ENCODE peak calls at places on chromosomes 13 and 19, in four cellular contexts. D is H1, M is HCT116, E is HepG2. A is an unnamed sample.
A peak's percentile ranks its signal among the peaks of the same experiment; 100 is the strongest.

GRCh38 chr13:43979492-43979891 is 99.8 kb downstream of the LACC1 start:
- DNase-seq in D (no peak), M (no peak), E (no peak), A (no peak)

GRCh38 chr19:8174706-8175105 is 25.3 kb upstream of the FBN3 start:
- DNase-seq in D (no peak), M (no peak), E (no peak), A (no peak)

GRCh38 chr19:934865-935422 is 9.1 kb downstream of the ARID3A start:
- DNase-seq in D (no peak), M (no peak), E (peak; percentile 88), A (no peak)

GRCh38 chr19:28727133-28727834 is 485.7 kb downstream of the UQCRFS1 start:
- DNase-seq in D (peak; percentile 43), M (no peak), E (no peak), A (peak; percentile 93)

GRCh38 chr19:35787227-35787799 is 11.9 kb downstream of the ARHGAP33 start:
- DNase-seq in D (no peak), M (no peak), E (no peak), A (no peak)

GRCh38 chr13:68976287-68976686 is 1131.3 kb upstream of the ATXN8OS start:
- DNase-seq in D (no peak), M (no peak), E (no peak), A (no peak)

GRCh38 chr19:6402834-6403608 is 10.1 kb upstream of the GTF2F1 start:
- DNase-seq in D (no peak), M (no peak), E (peak; percentile 58), A (peak; percentile 4)

GRCh38 chr19:335486-336066 is 9.0 kb downstream of the MIER2 start:
- DNase-seq in D (no peak), M (no peak), E (no peak), A (no peak)

GRCh38 chr19:14160017-14160703 is 23.8 kb upstream of the ASF1B start:
- DNase-seq in D (no peak), M (no peak), E (no peak), A (no peak)

GRCh38 chr13:31638577-31638976 is 100.7 kb upstream of the RXFP2 start:
- DNase-seq in D (no peak), M (no peak), E (no peak), A (no peak)

GRCh38 chr13:110371550-110372465 is 64.7 kb downstream of the COL4A2 start:
- DNase-seq in D (no peak), M (no peak), E (no peak), A (no peak)

GRCh38 chr19:29708553-29709439 is 6.3 kb downstream of the C19orf12 start:
- DNase-seq in D (no peak), M (no peak), E (peak; percentile 79), A (no peak)

GRCh38 chr13:33262554-33262953 is 23.0 kb downstream of the STARD13 start:
- DNase-seq in D (no peak), M (no peak), E (peak; percentile 34), A (no peak)

GRCh38 chr19:4224470-4224869 is 4.9 kb upstream of the EBI3 start:
- DNase-seq in D (no peak), M (no peak), E (no peak), A (peak; percentile 33)

GRCh38 chr19:35882074-35882832 is 13.9 kb downstream of the APLP1 start:
- DNase-seq in D (no peak), M (peak; percentile 67), E (peak; percentile 64), A (peak; percentile 46)

GRCh38 chr19:7932930-7933300 is 7.0 kb upstream of the CTXN1 start:
- DNase-seq in D (no peak), M (no peak), E (no peak), A (no peak)

GRCh38 chr19:16188521-16188920 is 3.3 kb downstream of the FAM32A start:
- DNase-seq in D (no peak), M (no peak), E (no peak), A (no peak)

GRCh38 chr19:31461814-31462539 is 112.7 kb upstream of the TSHZ3 start:
- DNase-seq in D (no peak), M (no peak), E (no peak), A (no peak)

GRCh38 chr13:99406799-99407201 is 94.5 kb upstream of the TM9SF2 start:
- DNase-seq in D (no peak), M (no peak), E (no peak), A (no peak)

GRCh38 chr13:112928958-112929777 is 39.8 kb upstream of the MCF2L start:
- DNase-seq in D (no peak), M (no peak), E (peak; percentile 78), A (no peak)

GRCh38 chr19:1235625-1236538 is 1.9 kb downstream of the CBARP start:
- DNase-seq in D (no peak), M (no peak), E (no peak), A (no peak)

GRCh38 chr13:44710576-44710975 is 134.4 kb upstream of the TSC22D1 start:
- DNase-seq in D (no peak), M (peak; percentile 73), E (no peak), A (no peak)

GRCh38 chr13:26628706-26629105 is 71.2 kb downstream of the WASF3 start:
- DNase-seq in D (no peak), M (no peak), E (peak; percentile 28), A (no peak)

GRCh38 chr13:107258599-107259187 is 690.8 kb upstream of the ARGLU1 start:
- DNase-seq in D (no peak), M (no peak), E (no peak), A (no peak)

GRCh38 chr19:1884719-1885334 is 469 bp downstream of the ABHD17A start:
- DNase-seq in D (no peak), M (no peak), E (no peak), A (no peak)

GRCh38 chr19:15154002-15154612 is 46.7 kb downstream of the NOTCH3 start:
- DNase-seq in D (no peak), M (peak; percentile 37), E (peak; percentile 49), A (peak; percentile 66)

GRCh38 chr19:1064661-1065605 is 2.0 kb upstream of the ARHGAP45 start:
- DNase-seq in D (no peak), M (peak; percentile 56), E (no peak), A (no peak)

GRCh38 chr19:1861599-1862031 is 1.8 kb downstream of the KLF16 start:
- DNase-seq in D (no peak), M (no peak), E (no peak), A (no peak)

GRCh38 chr19:57308514-57308913 is 11.8 kb upstream of the ZNF543 start:
- DNase-seq in D (no peak), M (no peak), E (no peak), A (no peak)

GRCh38 chr19:12141405-12141736 is 1.2 kb upstream of the ZNF20 start:
- DNase-seq in D (no peak), M (no peak), E (no peak), A (no peak)

GRCh38 chr19:49042177-49042576 is 1.5 kb upstream of the CGB5 start:
- DNase-seq in D (no peak), M (no peak), E (no peak), A (no peak)

GRCh38 chr13:37175996-37176395 is 70.5 kb upstream of the CSNK1A1L start:
- DNase-seq in D (no peak), M (no peak), E (no peak), A (no peak)

GRCh38 chr19:10625003-10625761 is at the start of gene SLC44A2:
- DNase-seq in D (no peak), M (peak; percentile 38), E (no peak), A (peak; percentile 64)

GRCh38 chr13:43804461-43805070 is 17.8 kb upstream of the ENOX1 start:
- DNase-seq in D (no peak), M (peak; percentile 55), E (peak; percentile 39), A (peak; percentile 18)

GRCh38 chr19:14059093-14059480 is 2.8 kb downstream of the PALM3 start:
- DNase-seq in D (no peak), M (no peak), E (no peak), A (peak; percentile 63)

GRCh38 chr19:5624154-5624663 is 1.3 kb downstream of the SAFB start:
- DNase-seq in D (no peak), M (no peak), E (no peak), A (peak; percentile 38)

GRCh38 chr19:50556236-50557008 is 11.8 kb downstream of the LRRC4B start:
- DNase-seq in D (peak; percentile 70), M (peak; percentile 49), E (peak; percentile 33), A (peak; percentile 93)

GRCh38 chr13:65555973-65556372 is 1674.2 kb downstream of the PCDH9 start:
- DNase-seq in D (no peak), M (no peak), E (no peak), A (no peak)

GRCh38 chr19:31676271-31677004 is 327.2 kb upstream of the TSHZ3 start:
- DNase-seq in D (peak; percentile 13), M (no peak), E (no peak), A (peak; percentile 13)

DNA sequence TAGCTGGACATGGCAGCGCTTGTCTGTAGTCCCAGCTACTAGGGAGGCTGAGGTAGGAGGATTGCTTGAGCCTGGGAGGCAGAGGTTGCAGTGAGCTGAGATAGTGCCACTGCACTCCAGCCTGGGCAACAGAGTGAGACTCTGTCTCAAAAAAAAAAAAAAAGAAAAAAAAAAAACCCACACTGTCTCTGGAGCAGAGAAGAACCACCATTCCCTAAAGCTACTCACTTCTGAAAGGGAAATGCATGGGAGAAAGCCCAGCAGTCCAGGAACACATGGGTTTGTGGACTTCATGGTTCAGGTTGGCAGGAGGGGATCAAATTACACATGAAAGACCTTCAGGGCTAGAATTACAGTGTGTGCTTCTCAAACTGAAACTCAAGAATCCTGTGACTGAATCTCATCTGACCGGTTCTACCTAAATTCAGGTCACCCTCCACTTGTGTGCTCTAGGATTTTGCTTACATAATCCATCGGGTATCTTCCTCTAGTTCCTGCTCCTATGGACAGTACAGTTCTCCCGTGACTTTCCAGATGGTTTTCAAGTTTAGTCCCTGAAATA is 30.2 kb upstream of the CPB2 start:
- DNase-seq in D (no peak), M (peak; percentile 34), E (peak; percentile 78), A (no peak)
- TF ChIP-seq FOSL1 in D (no peak), M (no peak), E (no peak), A (no peak)

GRCh38 chr13:113990321-113990837 is 16.5 kb upstream of the C13orf46 start:
- DNase-seq in D (no peak), M (no peak), E (no peak), A (no peak)
- TF ChIP-seq FOSL1 in D (no peak), M (no peak), E (no peak), A (no peak)

GRCh38 chr13:71703145-71703544 is 163.9 kb downstream of the DACH1 start:
- DNase-seq in D (no peak), M (no peak), E (no peak), A (no peak)
- TF ChIP-seq FOSL1 in D (no peak), M (no peak), E (no peak), A (no peak)

DNA sequence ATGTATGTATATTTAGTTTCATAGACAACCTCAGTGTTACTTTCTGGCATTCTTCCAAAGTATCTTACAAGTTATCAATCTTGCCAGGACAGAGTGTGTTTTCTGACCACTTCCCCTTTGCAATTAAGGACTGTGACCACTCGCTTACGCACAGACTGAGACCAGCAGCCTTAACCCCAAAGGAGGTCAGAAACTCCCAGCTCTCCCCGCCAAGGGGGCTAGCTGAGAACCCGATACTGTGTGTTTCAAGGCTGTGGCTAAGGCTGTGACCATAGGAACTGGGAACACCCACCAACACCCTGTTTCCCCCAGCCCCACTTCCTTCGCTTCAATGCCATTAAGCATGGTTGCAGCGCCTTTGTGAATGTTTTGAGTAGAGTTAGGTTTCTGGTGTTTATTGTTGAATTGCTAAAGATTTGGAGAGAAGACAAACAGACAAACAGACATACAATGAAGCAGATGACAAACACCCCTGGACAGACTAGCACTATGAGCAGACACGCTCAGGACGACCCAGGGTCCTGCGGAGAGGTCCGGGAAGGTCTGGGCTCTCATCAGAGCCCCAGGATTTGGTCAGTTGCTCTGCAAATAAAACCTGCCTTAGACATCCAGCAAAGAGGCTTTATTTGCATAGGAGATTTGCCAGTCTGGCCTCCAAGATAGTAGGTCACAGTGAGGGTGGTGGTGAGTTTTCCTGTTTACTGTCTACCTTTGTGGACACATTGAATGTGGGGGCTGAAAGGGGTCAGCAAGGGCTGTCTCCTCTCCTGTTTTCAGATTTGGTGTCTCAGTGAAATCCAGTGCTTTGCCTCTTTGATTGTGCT is 25.0 kb upstream of the TNFSF11 start:
- DNase-seq in D (no peak), M (no peak), E (no peak), A (peak; percentile 5)
- TF ChIP-seq FOSL1 in D (no peak), M (no peak), E (no peak), A (no peak)